ENCODE peak calls at places on chromosomes 13 and 19, in eight cellular contexts. One of them, this sample, is unnamed.

GRCh38 chr19:49635530-49636229 is 4.3 kb downstream of the RRAS start:
- DNase-seq in lower leg skin: no peak
- DNase-seq in K562: no peak
- DNase-seq in uterus: no peak
- DNase-seq in gastrocnemius medialis: no peak
- DNase-seq in IMR-90: peak
- DNase-seq in breast epithelium: no peak
- DNase-seq in tibial nerve: no peak
- DNase-seq in this sample: no peak

GRCh38 chr13:49791753-49792549 is 531 bp downstream of the KPNA3 start:
- DNase-seq in lower leg skin: peak
- DNase-seq in K562: peak
- DNase-seq in uterus: peak
- DNase-seq in gastrocnemius medialis: peak
- DNase-seq in IMR-90: peak
- DNase-seq in breast epithelium: peak
- DNase-seq in tibial nerve: no peak
- DNase-seq in this sample: peak

GRCh38 chr19:49832556-49832955 is 14.5 kb downstream of the MED25 start:
- DNase-seq in lower leg skin: no peak
- DNase-seq in K562: no peak
- DNase-seq in uterus: no peak
- DNase-seq in gastrocnemius medialis: no peak
- DNase-seq in IMR-90: no peak
- DNase-seq in breast epithelium: no peak
- DNase-seq in tibial nerve: no peak
- DNase-seq in this sample: no peak

GRCh38 chr19:8161135-8161646 is 11.8 kb upstream of the FBN3 start:
- DNase-seq in lower leg skin: no peak
- DNase-seq in K562: peak
- DNase-seq in uterus: no peak
- DNase-seq in gastrocnemius medialis: no peak
- DNase-seq in IMR-90: no peak
- DNase-seq in breast epithelium: no peak
- DNase-seq in tibial nerve: no peak
- DNase-seq in this sample: no peak

GRCh38 chr13:28584873-28585317 is 74.0 kb upstream of the POMP start:
- DNase-seq in lower leg skin: no peak
- DNase-seq in K562: no peak
- DNase-seq in uterus: no peak
- DNase-seq in gastrocnemius medialis: no peak
- DNase-seq in IMR-90: peak
- DNase-seq in breast epithelium: no peak
- DNase-seq in tibial nerve: no peak
- DNase-seq in this sample: no peak

GRCh38 chr19:29255912-29256311 is 43.0 kb upstream of the UQCRFS1 start:
- DNase-seq in lower leg skin: peak
- DNase-seq in K562: no peak
- DNase-seq in uterus: no peak
- DNase-seq in gastrocnemius medialis: no peak
- DNase-seq in IMR-90: no peak
- DNase-seq in breast epithelium: no peak
- DNase-seq in tibial nerve: no peak
- DNase-seq in this sample: no peak

GRCh38 chr19:2923510-2923909 is 21.3 kb downstream of the ZNF77 start:
- DNase-seq in lower leg skin: peak
- DNase-seq in K562: no peak
- DNase-seq in uterus: no peak
- DNase-seq in gastrocnemius medialis: peak
- DNase-seq in IMR-90: peak
- DNase-seq in breast epithelium: no peak
- DNase-seq in tibial nerve: no peak
- DNase-seq in this sample: no peak

GRCh38 chr13:23955064-23955463 is 57.8 kb upstream of the C1QTNF9B start:
- DNase-seq in lower leg skin: no peak
- DNase-seq in K562: no peak
- DNase-seq in uterus: no peak
- DNase-seq in gastrocnemius medialis: no peak
- DNase-seq in IMR-90: no peak
- DNase-seq in breast epithelium: no peak
- DNase-seq in tibial nerve: no peak
- DNase-seq in this sample: no peak

GRCh38 chr13:33017410-33017929 is 1.2 kb downstream of the KL start:
- DNase-seq in lower leg skin: peak
- DNase-seq in K562: peak
- DNase-seq in uterus: peak
- DNase-seq in gastrocnemius medialis: peak
- DNase-seq in IMR-90: peak
- DNase-seq in breast epithelium: no peak
- DNase-seq in tibial nerve: peak
- DNase-seq in this sample: no peak

GRCh38 chr13:33676700-33677048 is 141.3 kb upstream of the RFC3 start:
- DNase-seq in lower leg skin: no peak
- DNase-seq in K562: no peak
- DNase-seq in uterus: peak
- DNase-seq in gastrocnemius medialis: peak
- DNase-seq in IMR-90: peak
- DNase-seq in breast epithelium: peak
- DNase-seq in tibial nerve: no peak
- DNase-seq in this sample: peak

DNA sequence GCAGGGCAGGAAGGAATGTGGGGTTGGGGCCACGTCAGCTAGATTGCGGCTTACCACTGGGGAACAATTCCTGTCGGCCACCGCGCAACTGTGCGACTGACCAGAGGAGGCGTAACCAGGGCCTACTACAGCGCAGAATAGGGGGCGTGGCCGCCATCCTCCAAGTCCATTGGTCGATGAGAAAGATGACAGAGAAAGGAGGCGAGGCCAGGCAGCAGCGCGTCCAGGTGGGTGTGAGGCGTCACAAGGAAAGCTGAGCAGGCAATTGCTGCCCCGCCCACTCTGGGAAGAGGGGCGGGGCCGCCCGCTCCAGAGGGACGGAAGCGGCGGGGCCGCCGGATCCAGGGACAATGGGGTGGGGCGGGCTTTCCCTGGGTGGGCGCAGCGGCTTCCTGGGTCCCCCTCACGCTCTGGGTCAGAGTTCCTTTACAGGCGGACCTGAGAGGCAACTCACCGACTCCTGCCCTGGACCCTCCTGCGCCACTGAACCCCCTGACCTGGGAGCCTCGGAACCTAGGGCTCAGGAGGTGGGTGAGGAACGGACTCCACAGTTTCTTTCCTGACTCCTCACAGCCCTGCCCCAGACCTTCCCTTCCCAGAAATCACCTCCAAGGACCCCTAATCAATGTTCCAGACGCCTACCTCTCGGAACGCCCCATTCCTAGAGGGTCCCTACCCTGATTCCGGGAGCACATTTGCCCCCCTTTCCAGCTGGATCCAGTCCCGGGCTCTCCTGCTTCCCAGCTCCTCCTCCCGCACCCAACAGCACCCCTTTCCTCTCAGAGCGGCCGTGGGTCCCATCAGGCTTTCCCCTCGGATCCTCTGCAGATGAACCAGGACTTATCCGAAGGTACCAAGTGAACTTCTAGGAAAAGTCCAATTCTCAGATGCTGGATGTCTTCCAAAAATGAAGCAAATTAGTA is 101.5 kb upstream of the ZNF492 start:
- DNase-seq in lower leg skin: no peak
- DNase-seq in K562: no peak
- DNase-seq in uterus: peak
- DNase-seq in gastrocnemius medialis: no peak
- DNase-seq in IMR-90: no peak
- DNase-seq in breast epithelium: peak
- DNase-seq in tibial nerve: peak
- DNase-seq in this sample: no peak
- TF ChIP-seq POLR2A in lower leg skin: no peak
- TF ChIP-seq POLR2A in K562: no peak
- TF ChIP-seq POLR2A in uterus: peak
- TF ChIP-seq POLR2A in gastrocnemius medialis: no peak
- TF ChIP-seq POLR2A in IMR-90: no peak
- TF ChIP-seq POLR2A in breast epithelium: peak
- TF ChIP-seq POLR2A in tibial nerve: peak
- TF ChIP-seq POLR2A in this sample: no peak

DNA sequence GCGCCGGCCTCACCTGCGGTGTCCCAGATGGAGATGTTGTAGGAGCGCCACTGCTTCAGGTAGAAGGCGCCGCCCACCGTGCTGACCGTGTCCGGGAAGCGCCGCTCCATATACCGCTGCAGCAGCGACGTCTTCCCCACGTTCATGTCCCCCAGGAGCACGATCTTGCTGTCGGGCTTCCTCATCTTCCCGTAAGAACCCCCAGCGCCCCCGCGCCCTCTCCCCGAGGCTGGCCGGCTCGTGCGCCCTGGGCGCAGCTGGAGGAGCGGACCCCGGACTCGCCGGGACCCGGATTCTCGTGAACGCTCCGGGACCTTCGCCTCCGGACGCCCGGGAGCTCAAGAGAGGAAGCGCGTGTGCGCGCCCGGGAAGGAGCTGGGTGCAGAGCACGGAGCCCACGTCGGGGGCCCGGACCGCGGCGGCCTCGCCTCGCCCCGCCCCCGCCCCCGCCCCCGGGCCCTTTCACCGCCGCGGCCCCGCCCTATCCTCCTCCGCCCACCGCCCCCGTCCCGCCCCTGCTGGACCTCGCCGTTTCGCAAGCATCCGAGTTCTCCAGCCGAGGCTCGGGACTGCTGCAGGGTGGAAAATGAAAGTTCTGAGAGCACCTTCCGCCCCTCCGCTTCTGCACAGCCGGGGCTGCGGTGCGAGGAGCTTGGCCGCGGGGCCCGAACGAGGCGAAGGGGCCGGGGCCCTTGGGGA is at the start of gene RAB20:
- DNase-seq in lower leg skin: peak
- DNase-seq in K562: peak
- DNase-seq in uterus: peak
- DNase-seq in gastrocnemius medialis: peak
- DNase-seq in IMR-90: peak
- DNase-seq in breast epithelium: peak
- DNase-seq in tibial nerve: peak
- DNase-seq in this sample: peak
- TF ChIP-seq POLR2A in lower leg skin: no peak
- TF ChIP-seq POLR2A in K562: peak
- TF ChIP-seq POLR2A in uterus: peak
- TF ChIP-seq POLR2A in gastrocnemius medialis: peak
- TF ChIP-seq POLR2A in IMR-90: no peak
- TF ChIP-seq POLR2A in breast epithelium: no peak
- TF ChIP-seq POLR2A in tibial nerve: peak
- TF ChIP-seq POLR2A in this sample: peak

GRCh38 chr13:100040196-100040595 is 48.7 kb upstream of the PCCA start:
- DNase-seq in lower leg skin: no peak
- DNase-seq in K562: no peak
- DNase-seq in uterus: no peak
- DNase-seq in gastrocnemius medialis: no peak
- DNase-seq in IMR-90: no peak
- DNase-seq in breast epithelium: no peak
- DNase-seq in tibial nerve: no peak
- DNase-seq in this sample: no peak
- TF ChIP-seq POLR2A in lower leg skin: no peak
- TF ChIP-seq POLR2A in K562: no peak
- TF ChIP-seq POLR2A in uterus: no peak
- TF ChIP-seq POLR2A in gastrocnemius medialis: no peak
- TF ChIP-seq POLR2A in IMR-90: no peak
- TF ChIP-seq POLR2A in breast epithelium: no peak
- TF ChIP-seq POLR2A in tibial nerve: no peak
- TF ChIP-seq POLR2A in this sample: no peak

GRCh38 chr19:1408300-1409203 is 1.2 kb downstream of the DAZAP1 start:
- DNase-seq in lower leg skin: no peak
- DNase-seq in K562: peak
- DNase-seq in uterus: peak
- DNase-seq in gastrocnemius medialis: peak
- DNase-seq in IMR-90: peak
- DNase-seq in breast epithelium: no peak
- DNase-seq in tibial nerve: no peak
- DNase-seq in this sample: no peak
- TF ChIP-seq POLR2A in lower leg skin: no peak
- TF ChIP-seq POLR2A in K562: no peak
- TF ChIP-seq POLR2A in uterus: no peak
- TF ChIP-seq POLR2A in gastrocnemius medialis: no peak
- TF ChIP-seq POLR2A in IMR-90: peak
- TF ChIP-seq POLR2A in breast epithelium: no peak
- TF ChIP-seq POLR2A in tibial nerve: no peak
- TF ChIP-seq POLR2A in this sample: no peak